ENCODE peak calls at places on chromosome 22, in five cellular contexts. T is HCT116, W is IMR-90, D is esophagus squamous epithelium, Y is A549. R is an unnamed sample.

GRCh38 chr22:29259253-29259899 is 8.4 kb downstream of the RHBDD3 start:
- DNase-seq in T (no peak), W (no peak), D (no peak), Y (peak; percentile 29), R (no peak)

GRCh38 chr22:50189849-50190181 is 4.1 kb downstream of the TRABD start:
- DNase-seq in T (no peak), W (no peak), D (no peak), Y (no peak), R (no peak)

GRCh38 chr22:31639640-31640039 is 22.4 kb downstream of the PISD start:
- DNase-seq in T (no peak), W (no peak), D (no peak), Y (no peak), R (no peak)

GRCh38 chr22:20251981-20252380 is 16.1 kb downstream of the RTN4R start:
- DNase-seq in T (no peak), W (no peak), D (no peak), Y (no peak), R (no peak)

GRCh38 chr22:50573491-50574382 is 4.5 kb downstream of the CPT1B start:
- DNase-seq in T (no peak), W (no peak), D (no peak), Y (no peak), R (no peak)

GRCh38 chr22:39839917-39840510 is 53.5 kb downstream of the ENTHD1 start:
- DNase-seq in T (no peak), W (no peak), D (no peak), Y (no peak), R (no peak)

GRCh38 chr22:27692243-27692642 is 109.3 kb downstream of the MN1 start:
- DNase-seq in T (no peak), W (peak; percentile 20), D (no peak), Y (no peak), R (no peak)

GRCh38 chr22:40033586-40034380 is 39.0 kb downstream of the FAM83F start:
- DNase-seq in T (no peak), W (no peak), D (no peak), Y (no peak), R (no peak)

GRCh38 chr22:31681625-31682345 is 19.8 kb upstream of the PISD start:
- DNase-seq in T (no peak), W (peak; percentile 60), D (no peak), Y (no peak), R (peak; percentile 63)

GRCh38 chr22:42595434-42595833 is 19.2 kb downstream of the POLDIP3 start:
- DNase-seq in T (no peak), W (no peak), D (no peak), Y (no peak), R (no peak)

GRCh38 chr22:42324991-42325710 is 54.7 kb upstream of the TCF20 start:
- DNase-seq in T (no peak), W (no peak), D (no peak), Y (no peak), R (no peak)

GRCh38 chr22:25485626-25486545 is 78.6 kb upstream of the GRK3 start:
- DNase-seq in T (no peak), W (peak; percentile 43), D (no peak), Y (no peak), R (no peak)

GRCh38 chr22:26568207-26568706 is 21.7 kb downstream of the TPST2 start:
- DNase-seq in T (no peak), W (peak; percentile 12), D (no peak), Y (no peak), R (no peak)

GRCh38 chr22:28978863-28979799 is 82.5 kb downstream of the C22orf31 start:
- DNase-seq in T (no peak), W (no peak), D (no peak), Y (no peak), R (no peak)

GRCh38 chr22:48045369-48045768 is 1282.9 kb downstream of the TBC1D22A start:
- DNase-seq in T (no peak), W (no peak), D (no peak), Y (no peak), R (no peak)

GRCh38 chr22:48492371-48493320 is 1335.0 kb downstream of the BRD1 start:
- DNase-seq in T (peak; percentile 48), W (peak; percentile 57), D (no peak), Y (peak; percentile 85), R (peak; percentile 88)

GRCh38 chr22:29871684-29872083 is 11.3 kb upstream of the MTMR3 start:
- DNase-seq in T (no peak), W (no peak), D (no peak), Y (no peak), R (no peak)

GRCh38 chr22:49093192-49093880 is 734.3 kb downstream of the BRD1 start:
- DNase-seq in T (no peak), W (no peak), D (no peak), Y (no peak), R (no peak)

GRCh38 chr22:24406322-24407277 is 20.8 kb upstream of the ADORA2A start:
- DNase-seq in T (no peak), W (no peak), D (no peak), Y (no peak), R (no peak)

GRCh38 chr22:49616356-49617231 is 211.1 kb downstream of the BRD1 start:
- DNase-seq in T (no peak), W (no peak), D (no peak), Y (no peak), R (no peak)

GRCh38 chr22:31155425-31155824 is 4.6 kb upstream of the RNF185 start:
- DNase-seq in T (no peak), W (peak; percentile 80), D (no peak), Y (no peak), R (no peak)

GRCh38 chr22:24090581-24090980 is 79.5 kb downstream of the CABIN1 start:
- DNase-seq in T (no peak), W (peak; percentile 16), D (no peak), Y (no peak), R (no peak)

GRCh38 chr22:22942511-22943329 is 55.1 kb downstream of the IGLL5 start:
- DNase-seq in T (peak; percentile 59), W (peak; percentile 51), D (no peak), Y (peak; percentile 65), R (peak; percentile 85)

GRCh38 chr22:39117585-39118191 is 20.6 kb downstream of the APOBEC3H start:
- DNase-seq in T (peak; percentile 53), W (peak; percentile 49), D (no peak), Y (peak; percentile 55), R (peak; percentile 83)

GRCh38 chr22:35547993-35548761 is 7.5 kb downstream of the RASD2 start:
- DNase-seq in T (no peak), W (no peak), D (no peak), Y (no peak), R (no peak)

GRCh38 chr22:47370448-47371262 is 608.2 kb downstream of the TBC1D22A start:
- DNase-seq in T (no peak), W (no peak), D (no peak), Y (no peak), R (peak; percentile 11)

GRCh38 chr22:37930952-37931440 is 22.4 kb downstream of the C22orf23 start:
- DNase-seq in T (no peak), W (no peak), D (no peak), Y (no peak), R (no peak)
- TF ChIP-seq CTCF in T (no peak), W (no peak), D (no peak), Y (no peak), R (no peak)

DNA sequence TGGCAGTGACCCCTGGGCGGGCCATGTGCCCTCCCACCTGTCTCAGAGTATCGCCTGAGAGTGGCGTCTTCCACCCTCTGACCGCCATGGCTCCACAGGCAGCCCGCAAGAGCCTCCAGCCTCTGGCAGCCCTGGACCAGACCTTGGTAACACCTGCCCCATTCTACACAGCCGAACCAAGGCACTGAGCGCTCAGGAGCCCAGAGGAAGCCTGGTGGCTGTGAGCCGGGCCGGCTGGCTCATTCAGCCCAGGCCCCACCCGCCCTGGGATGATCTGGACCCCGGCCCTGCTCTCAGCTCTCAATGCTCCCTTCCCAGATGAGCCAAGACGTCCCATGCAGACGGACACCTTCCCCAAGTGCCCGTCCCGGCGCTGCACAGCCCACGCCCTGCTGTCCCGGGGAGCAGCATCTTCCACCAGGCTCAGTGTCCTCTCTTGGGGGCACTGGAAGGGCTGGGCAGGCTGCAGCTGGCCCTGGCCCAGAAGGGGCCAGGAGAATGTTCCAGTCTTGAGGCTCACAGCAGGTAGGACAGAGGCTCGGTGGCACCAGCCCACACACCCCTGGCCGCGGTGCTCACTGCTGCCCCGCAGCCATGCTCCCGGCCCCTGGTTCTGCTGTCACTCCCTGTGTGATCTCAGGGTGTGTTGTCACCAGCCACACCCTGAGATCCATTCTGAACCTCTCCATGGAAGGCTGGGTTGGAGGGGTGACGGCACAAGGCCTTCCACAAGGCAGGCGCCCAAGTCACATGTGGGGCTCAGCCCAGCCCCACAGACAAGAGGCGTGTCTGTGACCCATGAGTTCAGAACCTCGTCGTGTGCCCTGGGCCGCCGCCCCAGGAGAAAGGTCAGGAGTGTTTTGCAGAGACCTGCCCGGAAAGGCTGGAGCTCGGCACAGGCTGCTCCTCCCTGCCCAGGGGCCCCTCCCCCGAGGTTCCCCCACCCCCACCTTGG is 24.2 kb upstream of the PPARA start:
- DNase-seq in T (no peak), W (no peak), D (no peak), Y (no peak), R (no peak)
- TF ChIP-seq POLR2A in T (no peak), W (no peak), D (no peak), Y (no peak), R (no peak)

DNA sequence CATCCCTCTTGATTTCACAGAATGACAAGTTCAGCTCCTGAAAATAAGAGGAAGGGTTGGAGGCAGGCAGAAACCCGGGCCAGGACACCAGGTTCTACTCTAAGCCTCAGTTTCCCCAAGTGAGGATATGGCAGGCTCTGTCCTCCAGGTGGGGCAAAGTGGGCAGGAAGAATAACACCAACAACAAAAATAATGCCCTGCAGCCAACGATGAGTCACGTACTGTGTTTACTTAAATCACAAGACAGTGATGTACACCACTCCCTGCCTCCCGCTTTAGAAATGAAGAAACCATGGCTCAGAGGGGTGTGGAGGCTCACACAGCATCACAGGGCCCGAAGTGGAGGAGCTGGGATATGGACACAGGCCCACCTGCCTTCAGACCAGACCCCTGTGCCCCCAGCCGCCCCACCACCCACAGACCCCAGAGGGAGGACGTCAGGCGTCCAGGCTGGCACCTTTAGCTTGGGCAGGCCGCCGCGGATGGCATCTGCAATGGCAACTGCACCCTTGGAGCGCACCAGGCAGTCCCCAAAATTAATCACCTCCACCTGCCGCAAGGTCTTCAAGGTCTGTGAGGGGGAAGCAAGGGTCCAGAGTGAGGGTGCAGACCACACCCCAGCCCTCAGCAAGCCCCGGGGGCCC is 15.6 kb upstream of the CHADL start:
- DNase-seq in T (no peak), W (peak; percentile 80), D (no peak), Y (peak; percentile 66), R (no peak)
- TF ChIP-seq CTCF in T (no peak), W (peak; percentile 31), D (no peak), Y (no peak), R (no peak)

DNA sequence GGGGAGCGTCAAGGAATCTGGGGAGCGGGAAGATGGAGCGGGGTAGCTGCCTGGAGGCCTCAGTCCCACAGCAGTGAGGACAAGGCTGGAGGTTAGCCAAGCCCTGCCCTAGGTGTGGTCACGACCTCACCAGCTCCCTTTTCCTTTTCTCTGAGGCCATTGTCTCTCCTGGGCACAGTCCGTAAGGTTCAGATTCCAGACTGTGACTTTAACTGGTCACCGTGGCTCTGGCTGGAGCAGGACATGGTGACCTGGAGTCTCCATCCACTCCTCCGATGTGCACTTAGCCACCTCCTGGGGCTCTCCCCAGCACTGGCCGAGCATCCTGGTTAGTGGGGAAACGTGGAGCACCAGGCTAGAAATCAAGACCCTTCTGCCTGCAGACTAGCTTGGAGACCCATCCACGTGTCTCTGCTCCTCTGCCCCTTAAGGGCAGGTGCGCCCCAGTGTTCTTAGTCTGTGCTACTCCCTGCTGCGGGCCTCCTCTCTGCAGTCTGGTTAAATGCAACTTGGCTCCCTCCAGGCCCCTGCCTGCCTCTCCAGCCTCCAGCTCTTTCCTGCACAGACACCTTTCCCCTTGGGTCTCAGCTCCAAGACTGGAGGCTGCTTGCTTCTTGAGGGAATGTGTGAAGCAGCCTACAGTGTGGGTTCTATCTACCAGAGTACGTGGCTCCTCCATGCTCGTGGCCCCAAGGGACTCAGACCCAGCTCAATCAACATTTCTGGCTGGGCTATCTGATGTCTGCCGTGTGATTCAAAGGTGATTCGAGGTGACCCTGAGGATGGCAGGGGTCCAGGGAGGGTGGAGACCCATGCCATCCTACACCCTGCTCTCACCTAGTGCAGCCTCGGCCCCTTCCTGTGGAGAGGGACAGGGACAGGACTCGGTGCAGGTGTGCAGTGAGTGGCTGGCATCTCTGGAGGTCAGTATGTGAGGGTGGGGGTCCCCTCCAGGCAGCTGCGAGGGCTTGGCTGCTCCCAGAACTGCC is 5.2 kb downstream of the SLC25A1 start:
- DNase-seq in T (no peak), W (no peak), D (no peak), Y (no peak), R (no peak)
- TF ChIP-seq POLR2A in T (no peak), W (no peak), D (no peak), Y (no peak), R (no peak)